ENCODE peak calls at places on chromosome 9, in six cellular contexts. C, G, S, N, V and U are unnamed samples.
A peak's percentile ranks its signal among the peaks of the same experiment; 100 is the strongest.

GRCh38 chr9:122526602-122527001 is 491 bp downstream of the OR1N1 start:
- DNase-seq in G (no peak), S (no peak), C (no peak), N (no peak), V (no peak), U (no peak)

GRCh38 chr9:128943832-128944620 is 3.4 kb downstream of the DOLK start:
- DNase-seq in S (no peak), V (no peak), C (no peak), N (no peak), G (no peak), U (no peak)

GRCh38 chr9:92728831-92729734 is 35.5 kb downstream of the BICD2 start:
- DNase-seq in N (no peak), S (no peak), V (no peak), G (peak; percentile 33), C (peak; percentile 91), U (peak; percentile 1)

GRCh38 chr9:12640021-12640587 is 53.1 kb upstream of the TYRP1 start:
- DNase-seq in G (peak; percentile 72), C (peak; percentile 28), S (no peak), V (peak; percentile 76), N (no peak), U (no peak)

GRCh38 chr9:134682651-134683364 is 41.2 kb downstream of the COL5A1 start:
- DNase-seq in S (no peak), N (no peak), V (no peak), G (no peak), C (no peak), U (no peak)

GRCh38 chr9:135614821-135615665 is 24.3 kb downstream of the GLT6D1 start:
- DNase-seq in V (no peak), G (no peak), C (no peak), N (no peak), S (no peak), U (no peak)

GRCh38 chr9:131833906-131834305 is 94.0 kb upstream of the RAPGEF1 start:
- DNase-seq in C (no peak), S (no peak), G (no peak), N (no peak), V (no peak), U (no peak)

GRCh38 chr9:37452611-37453010 is 12.6 kb downstream of the ZBTB5 start:
- DNase-seq in S (no peak), C (no peak), V (no peak), N (no peak), G (no peak), U (no peak)

GRCh38 chr9:33202552-33203300 is 35.6 kb upstream of the B4GALT1 start:
- DNase-seq in G (no peak), S (no peak), C (peak; percentile 73), N (peak; percentile 49), V (no peak), U (peak; percentile 48)

GRCh38 chr9:4422495-4422894 is 67.8 kb upstream of the SLC1A1 start:
- DNase-seq in V (no peak), S (no peak), C (no peak), N (no peak), G (no peak), U (no peak)

GRCh38 chr9:119963798-119964372 is 594.6 kb upstream of the BRINP1 start:
- DNase-seq in G (peak; percentile 93), N (no peak), S (peak; percentile 37), C (no peak), V (peak; percentile 79), U (no peak)

GRCh38 chr9:105969672-105970071 is 275.3 kb downstream of the TMEM38B start:
- DNase-seq in G (no peak), C (no peak), S (no peak), N (no peak), V (no peak), U (no peak)

GRCh38 chr9:111559000-111559610 is 34.1 kb downstream of the ZNF483 start:
- DNase-seq in N (no peak), G (no peak), S (no peak), V (no peak), C (no peak), U (no peak)

GRCh38 chr9:36327903-36328302 is 69.7 kb upstream of the GNE start:
- DNase-seq in V (no peak), S (no peak), N (no peak), G (no peak), C (no peak), U (no peak)

GRCh38 chr9:88319936-88320747 is 68.1 kb upstream of the SPIN1 start:
- DNase-seq in G (no peak), C (no peak), V (no peak), S (no peak), N (no peak), U (no peak)

GRCh38 chr9:127694890-127695735 is 11.7 kb upstream of the CFAP157 start:
- DNase-seq in G (no peak), S (no peak), C (no peak), V (no peak), N (no peak), U (no peak)

GRCh38 chr9:31677415-31677814 is 707.0 kb upstream of the ACO1 start:
- DNase-seq in C (no peak), S (no peak), N (no peak), G (no peak), V (no peak), U (no peak)

GRCh38 chr9:125268394-125269013 is 6.9 kb downstream of the GAPVD1 start:
- DNase-seq in N (no peak), G (no peak), C (no peak), S (peak; percentile 68), V (no peak), U (no peak)

GRCh38 chr9:91147079-91147708 is 214.5 kb downstream of the AUH start:
- DNase-seq in G (peak; percentile 71), N (no peak), C (no peak), S (peak; percentile 29), V (no peak), U (no peak)

GRCh38 chr9:133564451-133564850 is 29.9 kb downstream of the ADAMTSL2 start:
- DNase-seq in V (no peak), C (no peak), G (no peak), N (no peak), S (no peak), U (no peak)

DNA sequence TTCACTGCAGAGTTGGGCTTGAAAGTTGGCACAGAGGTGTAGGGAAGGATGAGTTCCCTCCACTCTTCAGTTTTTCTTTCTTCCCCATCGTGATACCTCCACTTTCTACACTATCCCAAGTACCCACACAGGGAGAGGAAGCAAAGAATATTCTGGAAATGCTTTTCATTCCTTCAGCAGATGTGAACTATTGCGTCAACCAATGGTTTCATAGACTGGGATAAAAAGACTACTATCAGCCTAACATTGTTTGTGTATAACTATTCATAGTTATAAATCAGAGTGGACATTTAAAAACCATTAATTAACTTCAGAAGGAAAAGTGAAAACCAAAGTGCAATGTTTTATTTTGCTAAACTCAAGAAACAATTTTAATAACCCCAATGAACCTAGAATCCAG is 63.6 kb upstream of the MAMDC2 start:
- DNase-seq in C (no peak), S (no peak), G (no peak), V (no peak), N (no peak), U (no peak)
- H3K4me1 ChIP-seq in C (no peaks in the 10 kb centered on the region), S (no peaks in the 10 kb centered on the region), G (peaks cover 25% of the 10 kb centered on the region), V (no peaks in the 10 kb centered on the region), N (no peaks in the 10 kb centered on the region), U (no peaks in the 10 kb centered on the region)

DNA sequence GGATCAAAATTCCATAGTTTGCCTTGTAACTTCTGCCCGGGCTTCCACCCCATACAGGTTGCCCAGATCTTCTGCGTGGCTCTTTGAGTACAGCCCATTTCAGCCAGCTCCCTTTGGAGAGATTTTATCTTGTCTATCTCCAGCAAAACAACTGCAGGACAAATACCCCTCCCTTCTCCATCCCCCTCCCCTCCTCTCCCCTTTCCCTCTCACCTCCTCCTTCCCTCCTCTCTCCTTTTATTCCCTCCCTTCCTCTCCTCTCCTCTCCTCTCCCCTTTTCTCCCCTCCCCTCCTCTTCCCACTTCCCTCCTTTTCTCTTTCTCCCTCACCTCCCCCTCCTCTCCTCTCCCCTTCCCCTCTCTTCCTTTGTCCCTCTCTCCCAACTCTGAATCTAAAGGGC is 58.2 kb downstream of the COL15A1 start:
- DNase-seq in N (no peak), V (no peak), G (no peak), S (no peak), C (no peak), U (no peak)
- TF ChIP-seq CTCF in N (no peak), V (no peak), G (no peak), S (no peak), C (no peak), U (no peak)

DNA sequence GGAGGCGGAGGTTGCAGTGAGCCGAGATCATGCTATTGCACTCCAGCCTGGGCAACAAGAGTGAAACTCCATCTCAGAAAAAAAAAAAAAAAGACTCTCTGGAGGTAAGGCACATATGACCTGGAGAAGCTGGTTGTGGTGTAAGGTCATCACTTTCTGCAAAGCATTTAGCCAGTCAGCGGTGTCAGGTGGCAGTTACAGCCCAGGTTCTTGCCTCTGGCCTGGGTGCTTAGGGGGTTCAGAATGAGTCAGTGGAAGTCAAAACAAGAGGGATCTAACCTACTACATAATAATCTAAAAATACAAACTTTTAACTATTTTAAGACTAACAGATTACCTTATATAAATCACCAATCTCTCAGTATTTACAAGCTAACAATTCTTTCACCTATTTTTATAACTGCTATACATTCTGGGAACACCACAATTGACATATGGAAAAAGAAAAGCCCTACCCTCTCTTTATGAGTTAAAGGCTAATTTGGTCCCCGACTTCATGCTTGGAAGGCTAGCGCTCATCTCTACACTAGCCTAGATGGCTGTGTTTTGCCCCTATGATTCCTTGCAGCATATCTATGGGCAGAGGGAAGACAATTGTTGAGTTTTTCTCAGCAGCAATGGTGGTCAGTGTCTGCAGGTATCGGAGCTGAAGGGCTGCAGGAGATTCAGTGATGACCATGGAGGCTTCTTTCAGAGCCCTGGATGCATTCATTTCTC is 29.2 kb downstream of the STOM start:
- DNase-seq in C (no peak), N (no peak), S (no peak), G (no peak), V (no peak), U (no peak)
- H3K36me3 ChIP-seq in C (no peaks in the 10 kb centered on the region), N (no peaks in the 10 kb centered on the region), S (peaks cover 17% of the 10 kb centered on the region), G (no peaks in the 10 kb centered on the region), V (peaks cover 30% of the 10 kb centered on the region), U (no peaks in the 10 kb centered on the region)

GRCh38 chr9:14911046-14911445 is 818 bp upstream of the FREM1 start:
- DNase-seq in S (no peak), V (peak; percentile 25), N (no peak), C (no peak), G (no peak), U (no peak)

GRCh38 chr9:14907360-14907685 is 2.9 kb downstream of the FREM1 start:
- DNase-seq in V (no peak), G (peak; percentile 83), S (no peak), N (no peak), C (no peak), U (no peak)

GRCh38 chr9:14910178-14910805 is at the start of gene FREM1:
- DNase-seq in G (peak; percentile 87), S (peak; percentile 21), V (peak; percentile 32), N (no peak), C (no peak), U (no peak)

GRCh38 chr9:14908221-14909206 is 1.7 kb downstream of the FREM1 start:
- DNase-seq in C (no peak), N (no peak), G (peak; percentile 32), S (peak; percentile 9), V (no peak), U (no peak)

DNA sequence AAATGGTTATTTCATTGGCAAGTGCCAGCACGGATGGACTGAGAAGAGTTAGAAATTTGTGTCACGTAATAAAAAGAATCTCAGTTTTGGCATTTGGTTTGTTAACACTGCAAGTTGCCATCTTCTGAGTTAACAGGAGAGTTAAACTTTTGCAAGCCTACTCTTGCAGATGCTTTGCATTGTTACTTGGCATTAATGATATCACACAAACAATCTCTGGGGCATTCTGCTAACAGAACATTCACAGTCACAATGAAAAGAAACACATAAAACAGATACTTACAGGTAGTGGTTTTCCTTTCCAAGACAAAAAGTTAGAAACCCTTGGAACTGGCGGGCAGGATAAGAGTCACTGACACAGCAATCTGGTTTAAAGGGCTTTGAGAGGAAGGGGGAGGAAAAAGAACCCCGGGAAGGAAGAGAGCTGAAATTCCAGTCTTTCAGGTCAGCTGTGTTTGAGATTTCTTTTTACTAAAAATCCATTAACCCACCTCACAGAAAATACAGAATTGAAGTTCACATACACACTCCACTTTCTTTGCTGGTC is 524 bp downstream of the FREM1 start:
- DNase-seq in S (no peak), C (no peak), V (no peak), G (no peak), N (no peak), U (no peak)
- H3K4me1 ChIP-seq in S (peaks cover 7% of the 10 kb centered on the region), C (no peaks in the 10 kb centered on the region), V (peaks cover 27% of the 10 kb centered on the region), G (peaks cover 40% of the 10 kb centered on the region), N (no peaks in the 10 kb centered on the region), U (peaks cover 7% of the 10 kb centered on the region)